ENCODE peak calls at places on chromosomes 7 and 10, in ten cellular contexts. L is Calu3, T is NCI-H510A treated with DMSO at 0.1 percent for 48 hours, E is left cardiac atrium, O is C1 segment of cervical spinal cord, M is NCI-H2081, D is RCC 7860, V is right atrium auricular region, U is stomach, J is GM12892. C is an unnamed sample.

GRCh38 chr10:43263551-43264323 is 3.1 kb downstream of the RASGEF1A start:
- DNase-seq in E (no peak), O (no peak), T (no peak), U (peak; percentile 21), D (no peak), L (peak; percentile 28), M (no peak), V (no peak), J (peak; percentile 23), C (no peak)

GRCh38 chr7:45171946-45172345 is 14.4 kb downstream of the RAMP3 start:
- DNase-seq in V (no peak), U (no peak), M (no peak), D (no peak), O (no peak), E (no peak), T (no peak), L (no peak), J (no peak), C (no peak)

GRCh38 chr7:35259555-35259954 is 5.7 kb upstream of the TBX20 start:
- DNase-seq in M (no peak), E (no peak), O (no peak), J (no peak), T (no peak), U (no peak), V (no peak), D (no peak), L (no peak), C (no peak)

GRCh38 chr7:131066635-131067034 is 261.0 kb upstream of the MKLN1 start:
- DNase-seq in V (no peak), D (no peak), E (no peak), O (no peak), T (no peak), J (no peak), U (no peak), M (no peak), L (no peak), C (no peak)

GRCh38 chr7:51045319-51046102 is 262.8 kb upstream of the GRB10 start:
- DNase-seq in M (no peak), V (peak; percentile 23), J (no peak), O (no peak), E (no peak), T (no peak), L (peak; percentile 82), D (peak; percentile 98), U (no peak), C (peak; percentile 66)

GRCh38 chr10:131946321-131946751 is 35.4 kb downstream of the BNIP3 start:
- DNase-seq in U (no peak), O (no peak), V (no peak), D (peak; percentile 12), J (no peak), L (no peak), M (no peak), E (no peak), T (no peak), C (peak; percentile 61)

GRCh38 chr7:47232751-47233412 is 349.0 kb downstream of the TNS3 start:
- DNase-seq in D (peak; percentile 42), U (no peak), T (no peak), O (no peak), L (no peak), M (no peak), J (no peak), V (no peak), E (no peak), C (peak; percentile 49)

GRCh38 chr7:137297551-137298463 is 45.7 kb downstream of the PTN start:
- DNase-seq in V (no peak), J (no peak), U (no peak), D (no peak), O (no peak), E (no peak), L (no peak), M (no peak), T (no peak), C (no peak)

GRCh38 chr7:3429981-3430380 is 128.9 kb downstream of the SDK1 start:
- DNase-seq in U (no peak), L (no peak), M (no peak), T (no peak), E (no peak), D (no peak), J (no peak), V (no peak), O (no peak), C (no peak)

GRCh38 chr7:104358743-104359142 is 30.3 kb downstream of the LHFPL3 start:
- DNase-seq in J (no peak), O (no peak), U (no peak), V (no peak), M (no peak), D (no peak), T (no peak), L (no peak), E (no peak), C (no peak)

GRCh38 chr10:115653473-115653872 is 560.3 kb downstream of the ATRNL1 start:
- DNase-seq in J (no peak), O (no peak), V (no peak), D (no peak), U (no peak), M (no peak), L (no peak), E (no peak), T (no peak), C (no peak)

GRCh38 chr7:130418306-130418705 is 22.5 kb downstream of the CEP41 start:
- DNase-seq in V (no peak), T (no peak), M (no peak), U (no peak), E (no peak), O (no peak), D (no peak), L (no peak), J (no peak), C (no peak)

GRCh38 chr7:128063025-128063560 is 31.9 kb upstream of the LRRC4 start:
- DNase-seq in D (no peak), O (no peak), J (no peak), T (no peak), M (no peak), U (no peak), L (no peak), V (no peak), E (no peak), C (no peak)

GRCh38 chr10:133176546-133176945 is 16.5 kb downstream of the KNDC1 start:
- DNase-seq in V (no peak), E (peak; percentile 9), T (no peak), L (no peak), O (no peak), U (no peak), J (no peak), D (no peak), M (no peak), C (no peak)

GRCh38 chr10:127679642-127680255 is 57.2 kb upstream of the FOXI2 start:
- DNase-seq in T (no peak), E (no peak), L (no peak), M (no peak), O (no peak), J (no peak), D (no peak), U (no peak), V (no peak), C (no peak)

GRCh38 chr7:140484951-140485350 is 5.6 kb upstream of the MKRN1 start:
- DNase-seq in L (no peak), V (no peak), M (no peak), O (no peak), T (no peak), E (no peak), D (no peak), J (no peak), U (no peak), C (no peak)

GRCh38 chr7:22990588-22990949 is 23.4 kb downstream of the HYCC1 start:
- DNase-seq in L (no peak), T (no peak), D (no peak), V (no peak), U (no peak), M (no peak), J (no peak), E (no peak), O (no peak), C (peak; percentile 60)

GRCh38 chr7:23175820-23176385 is 5.9 kb upstream of the NUP42 start:
- DNase-seq in O (no peak), D (no peak), J (no peak), V (no peak), T (no peak), E (no peak), U (no peak), L (no peak), M (no peak), C (no peak)

GRCh38 chr10:37473906-37474305 is 348.5 kb downstream of the ANKRD30A start:
- DNase-seq in D (no peak), T (no peak), O (no peak), L (no peak), M (no peak), J (no peak), V (peak; percentile 7), E (no peak), U (no peak), C (no peak)

GRCh38 chr7:5701085-5701914 is 80.2 kb downstream of the RNF216 start:
- DNase-seq in O (no peak), V (no peak), T (no peak), M (no peak), D (peak; percentile 41), L (no peak), E (no peak), U (no peak), J (no peak), C (no peak)

GRCh38 chr10:15585303-15585715 is 134.4 kb downstream of the ITGA8 start:
- DNase-seq in U (peak; percentile 31), E (peak; percentile 67), O (peak; percentile 43), L (peak; percentile 52), V (peak; percentile 71), M (peak; percentile 47), T (peak; percentile 3), J (peak; percentile 4), D (no peak), C (peak; percentile 79)

GRCh38 chr7:113873554-113874151 is 45.2 kb downstream of the PPP1R3A start:
- DNase-seq in O (no peak), V (no peak), J (no peak), T (no peak), D (no peak), M (no peak), E (no peak), L (no peak), U (no peak), C (no peak)

GRCh38 chr10:70222340-70222794 is 10.9 kb downstream of the PPA1 start:
- DNase-seq in D (no peak), L (peak; percentile 83), U (no peak), V (no peak), E (no peak), M (no peak), J (no peak), T (no peak), O (no peak), C (no peak)

GRCh38 chr7:1060315-1061080 is 16.2 kb downstream of the GPR146 start:
- DNase-seq in O (no peak), M (no peak), E (peak; percentile 55), T (no peak), J (no peak), V (peak; percentile 73), U (peak; percentile 82), L (no peak), D (no peak), C (peak; percentile 30)

GRCh38 chr7:141466151-141466904 is 84.9 kb upstream of the AGK start:
- DNase-seq in E (no peak), L (no peak), D (peak; percentile 67), T (no peak), J (no peak), O (no peak), M (no peak), V (no peak), U (no peak), C (no peak)

GRCh38 chr10:126500185-126500584 is 111.9 kb upstream of the ADAM12 start:
- DNase-seq in M (peak; percentile 24), J (no peak), E (no peak), T (no peak), O (no peak), D (no peak), L (no peak), V (no peak), U (no peak), C (no peak)

GRCh38 chr10:104350146-104350635 is 3.4 kb upstream of the CFAP58 start:
- DNase-seq in E (no peak), D (peak; percentile 47), V (no peak), O (no peak), T (peak; percentile 90), L (no peak), M (peak; percentile 71), U (no peak), J (no peak), C (peak; percentile 67)